ENCODE peak calls at places on chromosomes 11 and 22, in four cellular contexts. One of them, this sample, is unnamed. For H3K9me3 and H3K27me3, the result is how much of the 10 kb centered on the place peaks cover.

GRCh38 chr11:63277345-63277943 is 34.0 kb upstream of the SLC22A25 start:
- DNase-seq in neuronal stem cell: no peak
- DNase-seq in sigmoid colon: no peak
- DNase-seq in IMR-90: no peak
- DNase-seq in this sample: no peak

GRCh38 chr11:134037093-134037908 is 31.6 kb upstream of the JAM3 start:
- DNase-seq in neuronal stem cell: no peak
- DNase-seq in IMR-90: peak
- DNase-seq in sigmoid colon: peak
- DNase-seq in this sample: peak

GRCh38 chr11:65135633-65136145 is 1.4 kb upstream of the SYVN1 start:
- DNase-seq in neuronal stem cell: no peak
- DNase-seq in sigmoid colon: no peak
- DNase-seq in IMR-90: no peak
- DNase-seq in this sample: no peak

GRCh38 chr11:107928767-107929507 is 689 bp downstream of the RAB39A start:
- DNase-seq in IMR-90: no peak
- DNase-seq in sigmoid colon: no peak
- DNase-seq in neuronal stem cell: peak
- DNase-seq in this sample: peak

GRCh38 chr22:30777589-30777988 is 82.9 kb downstream of the OSBP2 start:
- DNase-seq in sigmoid colon: no peak
- DNase-seq in neuronal stem cell: no peak
- DNase-seq in IMR-90: no peak
- DNase-seq in this sample: no peak

GRCh38 chr22:49827307-49827852 is 293 bp downstream of the BRD1 start:
- DNase-seq in neuronal stem cell: no peak
- DNase-seq in IMR-90: no peak
- DNase-seq in sigmoid colon: no peak
- DNase-seq in this sample: no peak

GRCh38 chr11:86571273-86571948 is 101.0 kb downstream of the ME3 start:
- DNase-seq in sigmoid colon: no peak
- DNase-seq in neuronal stem cell: no peak
- DNase-seq in IMR-90: no peak
- DNase-seq in this sample: peak

GRCh38 chr11:126702987-126703386 is 297.6 kb downstream of the KIRREL3 start:
- DNase-seq in neuronal stem cell: no peak
- DNase-seq in IMR-90: no peak
- DNase-seq in sigmoid colon: no peak
- DNase-seq in this sample: no peak

GRCh38 chr11:2461253-2462091 is 16.7 kb downstream of the KCNQ1 start:
- DNase-seq in IMR-90: no peak
- DNase-seq in neuronal stem cell: no peak
- DNase-seq in sigmoid colon: no peak
- DNase-seq in this sample: no peak

GRCh38 chr11:1041936-1042608 is 5.6 kb upstream of the MUC6 start:
- DNase-seq in neuronal stem cell: no peak
- DNase-seq in IMR-90: no peak
- DNase-seq in sigmoid colon: peak
- DNase-seq in this sample: no peak

GRCh38 chr11:118938491-118939411 is 13.0 kb upstream of the BCL9L start:
- DNase-seq in sigmoid colon: no peak
- DNase-seq in IMR-90: peak
- DNase-seq in neuronal stem cell: no peak
- DNase-seq in this sample: peak

GRCh38 chr11:62542750-62543567 is 3.6 kb downstream of the AHNAK start:
- DNase-seq in sigmoid colon: peak
- DNase-seq in IMR-90: peak
- DNase-seq in neuronal stem cell: peak
- DNase-seq in this sample: peak

GRCh38 chr11:78192911-78193341 is 4.2 kb downstream of the USP35 start:
- DNase-seq in IMR-90: no peak
- DNase-seq in sigmoid colon: peak
- DNase-seq in neuronal stem cell: no peak
- DNase-seq in this sample: no peak

GRCh38 chr11:105862736-105863367 is 159.2 kb downstream of the MSANTD4 start:
- DNase-seq in IMR-90: peak
- DNase-seq in sigmoid colon: no peak
- DNase-seq in neuronal stem cell: peak
- DNase-seq in this sample: no peak

GRCh38 chr22:23822101-23822671 is 16.6 kb downstream of the DERL3 start:
- DNase-seq in sigmoid colon: no peak
- DNase-seq in IMR-90: no peak
- DNase-seq in neuronal stem cell: no peak
- DNase-seq in this sample: no peak

GRCh38 chr22:30392661-30393321 is 4.0 kb upstream of the SEC14L2 start:
- DNase-seq in sigmoid colon: no peak
- DNase-seq in neuronal stem cell: no peak
- DNase-seq in IMR-90: no peak
- DNase-seq in this sample: no peak

GRCh38 chr11:132531921-132532320 is 1000.4 kb downstream of the OPCML start:
- DNase-seq in sigmoid colon: no peak
- DNase-seq in IMR-90: no peak
- DNase-seq in neuronal stem cell: no peak
- DNase-seq in this sample: no peak

GRCh38 chr11:46119352-46120216 is 1.7 kb downstream of the PHF21A start:
- DNase-seq in IMR-90: peak
- DNase-seq in neuronal stem cell: peak
- DNase-seq in sigmoid colon: peak
- DNase-seq in this sample: peak

GRCh38 chr11:125874556-125875124 is 12.8 kb upstream of the HYLS1 start:
- DNase-seq in sigmoid colon: peak
- DNase-seq in IMR-90: peak
- DNase-seq in neuronal stem cell: peak
- DNase-seq in this sample: peak

GRCh38 chr22:49930596-49931412 is 12.4 kb downstream of the CRELD2 start:
- DNase-seq in sigmoid colon: no peak
- DNase-seq in IMR-90: peak
- DNase-seq in neuronal stem cell: no peak
- DNase-seq in this sample: peak

GRCh38 chr22:37409557-37409956 is 17.7 kb downstream of the ELFN2 start:
- DNase-seq in IMR-90: no peak
- DNase-seq in sigmoid colon: no peak
- DNase-seq in neuronal stem cell: no peak
- DNase-seq in this sample: no peak

GRCh38 chr11:35235944-35236666 is 97.1 kb downstream of the CD44 start:
- DNase-seq in IMR-90: no peak
- DNase-seq in sigmoid colon: no peak
- DNase-seq in neuronal stem cell: no peak
- DNase-seq in this sample: peak

GRCh38 chr11:16820324-16821092 is 82.1 kb downstream of the C11orf58 start:
- DNase-seq in neuronal stem cell: peak
- DNase-seq in sigmoid colon: peak
- DNase-seq in IMR-90: peak
- DNase-seq in this sample: peak

GRCh38 chr11:35558468-35558867 is 33.1 kb upstream of the PAMR1 start:
- DNase-seq in sigmoid colon: no peak
- DNase-seq in neuronal stem cell: no peak
- DNase-seq in IMR-90: peak
- DNase-seq in this sample: no peak

GRCh38 chr11:2837096-2837601 is 48.4 kb downstream of the CDKN1C start:
- DNase-seq in IMR-90: peak
- DNase-seq in sigmoid colon: peak
- DNase-seq in neuronal stem cell: peak
- DNase-seq in this sample: no peak

GRCh38 chr11:33242575-33242974 is 14.6 kb upstream of the HIPK3 start:
- DNase-seq in IMR-90: no peak
- DNase-seq in sigmoid colon: no peak
- DNase-seq in neuronal stem cell: no peak
- DNase-seq in this sample: no peak

GRCh38 chr11:125995313-125995712 is 49.5 kb downstream of the VSIG10L2 start:
- DNase-seq in IMR-90: no peak
- DNase-seq in sigmoid colon: no peak
- DNase-seq in neuronal stem cell: no peak
- DNase-seq in this sample: no peak

GRCh38 chr11:10592331-10592730 is 23.9 kb upstream of the LYVE1 start:
- DNase-seq in IMR-90: peak
- DNase-seq in sigmoid colon: no peak
- DNase-seq in neuronal stem cell: no peak
- DNase-seq in this sample: no peak

GRCh38 chr11:23124249-23124648 is 264.0 kb upstream of the CCDC179 start:
- DNase-seq in neuronal stem cell: no peak
- DNase-seq in IMR-90: peak
- DNase-seq in sigmoid colon: no peak
- DNase-seq in this sample: no peak

GRCh38 chr22:30424471-30425326 is 869 bp upstream of the MTFP1 start:
- DNase-seq in neuronal stem cell: no peak
- DNase-seq in IMR-90: peak
- DNase-seq in sigmoid colon: no peak
- DNase-seq in this sample: no peak

GRCh38 chr11:57800444-57801184 is 39.0 kb downstream of the CTNND1 start:
- DNase-seq in neuronal stem cell: peak
- DNase-seq in IMR-90: peak
- DNase-seq in sigmoid colon: no peak
- DNase-seq in this sample: no peak

GRCh38 chr11:67507242-67507890 is 596 bp downstream of the CDK2AP2 start:
- DNase-seq in sigmoid colon: peak
- DNase-seq in neuronal stem cell: no peak
- DNase-seq in IMR-90: peak
- DNase-seq in this sample: no peak

GRCh38 chr22:30008401-30008800 is 71.9 kb upstream of the HORMAD2 start:
- DNase-seq in sigmoid colon: no peak
- DNase-seq in IMR-90: no peak
- DNase-seq in neuronal stem cell: no peak
- DNase-seq in this sample: no peak

GRCh38 chr11:134667505-134667904 is 255.5 kb upstream of the B3GAT1 start:
- DNase-seq in sigmoid colon: peak
- DNase-seq in IMR-90: no peak
- DNase-seq in neuronal stem cell: no peak
- DNase-seq in this sample: no peak

GRCh38 chr11:1796297-1797011 is 32.7 kb upstream of the CTSD start:
- DNase-seq in sigmoid colon: no peak
- DNase-seq in IMR-90: no peak
- DNase-seq in neuronal stem cell: no peak
- DNase-seq in this sample: no peak

GRCh38 chr22:36383110-36383581 is 4.6 kb downstream of the MYH9 start:
- DNase-seq in IMR-90: peak
- DNase-seq in sigmoid colon: no peak
- DNase-seq in neuronal stem cell: no peak
- DNase-seq in this sample: peak

GRCh38 chr11:1852885-1853284 is at the start of gene LSP1:
- DNase-seq in neuronal stem cell: no peak
- DNase-seq in sigmoid colon: no peak
- DNase-seq in IMR-90: no peak
- DNase-seq in this sample: no peak

GRCh38 chr11:74377689-74378088 is 20.5 kb downstream of the PGM2L1 start:
- DNase-seq in neuronal stem cell: no peak
- DNase-seq in IMR-90: no peak
- DNase-seq in sigmoid colon: no peak
- DNase-seq in this sample: no peak

GRCh38 chr11:96311120-96311568 is 31.9 kb downstream of the MAML2 start:
- DNase-seq in sigmoid colon: no peak
- DNase-seq in neuronal stem cell: no peak
- DNase-seq in IMR-90: peak
- DNase-seq in this sample: peak

GRCh38 chr22:50724616-50725015 is 13.4 kb upstream of the ACR start:
- DNase-seq in neuronal stem cell: no peak
- DNase-seq in sigmoid colon: no peak
- DNase-seq in IMR-90: no peak
- DNase-seq in this sample: no peak

DNA sequence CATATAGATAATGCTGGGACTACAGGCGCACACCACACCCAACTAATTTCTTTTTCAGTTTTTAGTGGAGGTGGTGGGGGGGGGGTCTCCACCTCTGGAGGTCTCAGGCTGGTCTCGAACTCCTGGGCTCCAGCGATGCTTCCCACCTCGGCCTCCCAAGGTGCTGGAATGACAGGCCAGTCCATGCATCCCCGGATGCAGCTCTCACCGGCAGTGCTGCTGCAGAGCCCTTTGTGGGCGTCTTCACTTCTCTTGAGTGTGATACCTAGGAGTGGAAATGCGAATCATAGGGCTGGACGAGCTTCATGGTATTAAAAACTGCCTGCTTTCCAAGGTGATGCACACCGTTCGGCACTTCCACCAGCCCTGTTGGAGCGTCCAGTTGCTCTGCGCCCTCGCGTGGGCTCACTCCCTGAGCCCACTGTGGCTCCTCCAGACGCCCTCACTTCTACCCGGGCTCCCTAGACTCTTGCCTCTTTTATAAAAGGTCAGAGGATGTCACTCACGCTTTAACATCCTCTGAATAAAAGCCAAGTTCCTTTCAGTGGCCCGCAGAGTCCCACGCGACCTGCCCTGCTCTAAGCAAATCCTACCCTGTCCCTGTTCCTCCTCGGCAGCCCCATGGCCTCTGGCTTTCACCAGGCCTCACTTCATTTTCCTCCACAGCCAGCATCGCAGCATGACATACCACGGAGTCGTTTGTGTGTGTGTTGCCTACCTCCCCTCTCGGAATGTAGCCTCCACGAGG is 833 bp upstream of the BID start:
- DNase-seq in sigmoid colon: no peak
- DNase-seq in neuronal stem cell: no peak
- DNase-seq in IMR-90: no peak
- DNase-seq in this sample: no peak
- H3K4me3 ChIP-seq in sigmoid colon: no peak
- H3K4me3 ChIP-seq in neuronal stem cell: no peak
- H3K4me3 ChIP-seq in IMR-90: no peak
- H3K4me3 ChIP-seq in this sample: peak

GRCh38 chr22:39893526-39893925 is at the start of gene ENTHD1:
- DNase-seq in sigmoid colon: no peak
- DNase-seq in IMR-90: no peak
- DNase-seq in neuronal stem cell: no peak
- DNase-seq in this sample: no peak

GRCh38 chr22:39895682-39896081 is 2.1 kb upstream of the ENTHD1 start:
- DNase-seq in sigmoid colon: no peak
- DNase-seq in IMR-90: no peak
- DNase-seq in neuronal stem cell: no peak
- DNase-seq in this sample: no peak

GRCh38 chr22:39896313-39896996 is 2.9 kb upstream of the ENTHD1 start:
- DNase-seq in IMR-90: no peak
- DNase-seq in sigmoid colon: no peak
- DNase-seq in neuronal stem cell: no peak
- DNase-seq in this sample: no peak

GRCh38 chr22:39897841-39898240 is 3.0 kb upstream of the GRAP2 start:
- DNase-seq in sigmoid colon: no peak
- DNase-seq in IMR-90: no peak
- DNase-seq in neuronal stem cell: no peak
- DNase-seq in this sample: no peak

GRCh38 chr22:39894554-39895092 is 1.1 kb upstream of the ENTHD1 start:
- DNase-seq in IMR-90: no peak
- DNase-seq in sigmoid colon: no peak
- DNase-seq in neuronal stem cell: no peak
- DNase-seq in this sample: no peak
- H3K9me3 ChIP-seq in IMR-90: under half
- H3K9me3 ChIP-seq in sigmoid colon: under half
- H3K9me3 ChIP-seq in neuronal stem cell: under half
- H3K9me3 ChIP-seq in this sample: under half

GRCh38 chr11:128908391-128909246 is 17.5 kb downstream of the KCNJ5 start:
- DNase-seq in sigmoid colon: peak
- DNase-seq in IMR-90: peak
- DNase-seq in neuronal stem cell: no peak
- DNase-seq in this sample: peak
- H3K27me3 ChIP-seq in sigmoid colon: under half
- H3K27me3 ChIP-seq in IMR-90: under half
- H3K27me3 ChIP-seq in neuronal stem cell: under half
- H3K27me3 ChIP-seq in this sample: under half

GRCh38 chr22:42764895-42765363 is 44.3 kb upstream of the A4GALT start:
- DNase-seq in IMR-90: no peak
- DNase-seq in neuronal stem cell: no peak
- DNase-seq in sigmoid colon: no peak
- DNase-seq in this sample: no peak
- H3K4me3 ChIP-seq in IMR-90: no peak
- H3K4me3 ChIP-seq in neuronal stem cell: no peak
- H3K4me3 ChIP-seq in sigmoid colon: no peak
- H3K4me3 ChIP-seq in this sample: no peak

This sample was measured in MG63.